ENCODE peak calls at places on chromosomes 12 and 14, in nine cellular contexts. Z, L, P, C, U, W, X, Q and T are unnamed samples.

GRCh38 chr12:69338120-69338859 is 9.9 kb upstream of the LYZ start:
- DNase-seq in Z (no peak), L (no peak), P (no peak), C (no peak), U (no peak), W (no peak), X (no peak), Q (no peak), T (no peak)

GRCh38 chr14:65637780-65638179 is 225.2 kb downstream of the FUT8 start:
- DNase-seq in Z (peak), L (no peak), P (no peak), C (no peak), U (no peak), W (no peak), X (no peak), Q (peak), T (no peak)

GRCh38 chr12:122884860-122885259 is 11.1 kb downstream of the VPS37B start:
- DNase-seq in Z (no peak), L (no peak), P (no peak), C (no peak), U (no peak), W (no peak), X (no peak), Q (no peak), T (no peak)

GRCh38 chr14:75604979-75605825 is 26.8 kb downstream of the FLVCR2 start:
- DNase-seq in Z (no peak), L (no peak), P (peak), C (no peak), U (peak), W (no peak), X (no peak), Q (no peak), T (no peak)

GRCh38 chr12:68207276-68207675 is 18.3 kb downstream of the IL26 start:
- DNase-seq in Z (no peak), L (no peak), P (no peak), C (peak), U (no peak), W (no peak), X (no peak), Q (no peak), T (peak)

GRCh38 chr14:100576091-100577085 is 10.8 kb downstream of the BEGAIN start:
- DNase-seq in Z (no peak), L (no peak), P (no peak), C (no peak), U (peak), W (no peak), X (no peak), Q (no peak), T (no peak)

GRCh38 chr14:94677747-94678146 is 65.6 kb downstream of the SERPINA3 start:
- DNase-seq in Z (no peak), L (no peak), P (no peak), C (no peak), U (no peak), W (no peak), X (no peak), Q (no peak), T (no peak)

GRCh38 chr12:76272292-76272691 is 75.9 kb downstream of the BBS10 start:
- DNase-seq in Z (no peak), L (no peak), P (no peak), C (no peak), U (no peak), W (no peak), X (no peak), Q (no peak), T (no peak)

GRCh38 chr12:14960548-14961465 is 594 bp downstream of the ARHGDIB start:
- DNase-seq in Z (peak), L (no peak), P (peak), C (no peak), U (peak), W (no peak), X (no peak), Q (peak), T (no peak)

GRCh38 chr12:7995266-7995963 is 37.1 kb upstream of the FOXJ2 start:
- DNase-seq in Z (peak), L (peak), P (peak), C (peak), U (peak), W (peak), X (peak), Q (peak), T (peak)

GRCh38 chr14:103732868-103733626 is 17.4 kb downstream of the ZFYVE21 start:
- DNase-seq in Z (no peak), L (no peak), P (no peak), C (no peak), U (no peak), W (no peak), X (no peak), Q (no peak), T (no peak)

GRCh38 chr12:117063162-117063911 is 35.9 kb downstream of the TESC start:
- DNase-seq in Z (peak), L (no peak), P (no peak), C (no peak), U (peak), W (no peak), X (no peak), Q (peak), T (no peak)